ENCODE peak calls at places on chromosomes 5 and 9, in seven cellular contexts. One of them, this sample, is unnamed.

GRCh38 chr9:86946712-86947145 is 577 bp downstream of the GAS1 start:
- DNase-seq in transverse colon: peak
- DNase-seq in AG09309: no peak
- DNase-seq in AG04450: no peak
- DNase-seq in cardiac fibroblast: peak
- DNase-seq in fibroblast of mammary gland: peak
- DNase-seq in fibroblast of pulmonary artery: peak
- DNase-seq in this sample: peak

GRCh38 chr5:136070486-136071285 is 41.9 kb downstream of the TGFBI start:
- DNase-seq in cardiac fibroblast: no peak
- DNase-seq in fibroblast of mammary gland: no peak
- DNase-seq in transverse colon: no peak
- DNase-seq in AG09309: no peak
- DNase-seq in fibroblast of pulmonary artery: peak
- DNase-seq in AG04450: no peak
- DNase-seq in this sample: no peak

GRCh38 chr9:96014078-96014477 is 138.6 kb downstream of the ERCC6L2 start:
- DNase-seq in transverse colon: peak
- DNase-seq in fibroblast of mammary gland: no peak
- DNase-seq in AG04450: no peak
- DNase-seq in fibroblast of pulmonary artery: no peak
- DNase-seq in AG09309: no peak
- DNase-seq in cardiac fibroblast: peak
- DNase-seq in this sample: no peak

GRCh38 chr5:149849280-149849985 is 95.2 kb downstream of the PDE6A start:
- DNase-seq in AG09309: no peak
- DNase-seq in transverse colon: no peak
- DNase-seq in fibroblast of pulmonary artery: no peak
- DNase-seq in fibroblast of mammary gland: no peak
- DNase-seq in AG04450: no peak
- DNase-seq in cardiac fibroblast: no peak
- DNase-seq in this sample: no peak

GRCh38 chr9:130448035-130448624 is 3.4 kb downstream of the ASS1 start:
- DNase-seq in transverse colon: no peak
- DNase-seq in AG04450: peak
- DNase-seq in fibroblast of mammary gland: peak
- DNase-seq in AG09309: no peak
- DNase-seq in cardiac fibroblast: no peak
- DNase-seq in fibroblast of pulmonary artery: peak
- DNase-seq in this sample: peak

GRCh38 chr9:120862452-120862851 is 14.5 kb downstream of the PHF19 start:
- DNase-seq in AG04450: no peak
- DNase-seq in cardiac fibroblast: no peak
- DNase-seq in AG09309: no peak
- DNase-seq in transverse colon: no peak
- DNase-seq in fibroblast of pulmonary artery: no peak
- DNase-seq in fibroblast of mammary gland: no peak
- DNase-seq in this sample: no peak

GRCh38 chr9:89806371-89807100 is 201.7 kb downstream of the GADD45G start:
- DNase-seq in fibroblast of mammary gland: peak
- DNase-seq in transverse colon: no peak
- DNase-seq in fibroblast of pulmonary artery: peak
- DNase-seq in cardiac fibroblast: peak
- DNase-seq in AG09309: no peak
- DNase-seq in AG04450: no peak
- DNase-seq in this sample: no peak

GRCh38 chr9:8284835-8285234 is 485.3 kb upstream of the DMAC1 start:
- DNase-seq in fibroblast of mammary gland: no peak
- DNase-seq in AG09309: no peak
- DNase-seq in cardiac fibroblast: no peak
- DNase-seq in transverse colon: no peak
- DNase-seq in fibroblast of pulmonary artery: no peak
- DNase-seq in AG04450: no peak
- DNase-seq in this sample: no peak

GRCh38 chr5:140295414-140295813 is 7.5 kb downstream of the PFDN1 start:
- DNase-seq in AG09309: peak
- DNase-seq in fibroblast of pulmonary artery: peak
- DNase-seq in cardiac fibroblast: peak
- DNase-seq in fibroblast of mammary gland: peak
- DNase-seq in AG04450: peak
- DNase-seq in transverse colon: peak
- DNase-seq in this sample: peak

GRCh38 chr5:10750909-10751308 is 10.1 kb downstream of the DAP start:
- DNase-seq in AG09309: no peak
- DNase-seq in fibroblast of pulmonary artery: no peak
- DNase-seq in AG04450: no peak
- DNase-seq in cardiac fibroblast: no peak
- DNase-seq in fibroblast of mammary gland: no peak
- DNase-seq in transverse colon: no peak
- DNase-seq in this sample: no peak

GRCh38 chr9:16150938-16151650 is 598.3 kb downstream of the CCDC171 start:
- DNase-seq in AG04450: no peak
- DNase-seq in fibroblast of pulmonary artery: no peak
- DNase-seq in AG09309: no peak
- DNase-seq in cardiac fibroblast: no peak
- DNase-seq in transverse colon: no peak
- DNase-seq in fibroblast of mammary gland: no peak
- DNase-seq in this sample: no peak

GRCh38 chr5:172362755-172363154 is 79.2 kb upstream of the UBTD2 start:
- DNase-seq in fibroblast of mammary gland: peak
- DNase-seq in transverse colon: no peak
- DNase-seq in AG09309: no peak
- DNase-seq in AG04450: no peak
- DNase-seq in cardiac fibroblast: peak
- DNase-seq in fibroblast of pulmonary artery: peak
- DNase-seq in this sample: no peak

GRCh38 chr5:75558972-75559632 is 47.4 kb downstream of the POLK start:
- DNase-seq in fibroblast of pulmonary artery: peak
- DNase-seq in AG09309: peak
- DNase-seq in cardiac fibroblast: peak
- DNase-seq in transverse colon: no peak
- DNase-seq in AG04450: no peak
- DNase-seq in fibroblast of mammary gland: peak
- DNase-seq in this sample: no peak

GRCh38 chr5:111223790-111224560 is at the start of gene CAMK4:
- DNase-seq in AG04450: peak
- DNase-seq in transverse colon: peak
- DNase-seq in fibroblast of mammary gland: peak
- DNase-seq in cardiac fibroblast: peak
- DNase-seq in AG09309: peak
- DNase-seq in fibroblast of pulmonary artery: peak
- DNase-seq in this sample: peak

GRCh38 chr9:28264368-28264767 is 691.1 kb upstream of the C9orf72 start:
- DNase-seq in cardiac fibroblast: peak
- DNase-seq in AG04450: no peak
- DNase-seq in fibroblast of mammary gland: peak
- DNase-seq in fibroblast of pulmonary artery: peak
- DNase-seq in AG09309: no peak
- DNase-seq in transverse colon: no peak
- DNase-seq in this sample: peak

GRCh38 chr9:32886021-32886420 is 102.7 kb downstream of the TMEM215 start:
- DNase-seq in cardiac fibroblast: no peak
- DNase-seq in fibroblast of mammary gland: peak
- DNase-seq in fibroblast of pulmonary artery: no peak
- DNase-seq in AG09309: no peak
- DNase-seq in transverse colon: no peak
- DNase-seq in AG04450: no peak
- DNase-seq in this sample: no peak

GRCh38 chr9:124899845-124900244 is 37.9 kb downstream of the ARPC5L start:
- DNase-seq in fibroblast of pulmonary artery: no peak
- DNase-seq in AG09309: no peak
- DNase-seq in fibroblast of mammary gland: no peak
- DNase-seq in cardiac fibroblast: no peak
- DNase-seq in AG04450: no peak
- DNase-seq in transverse colon: no peak
- DNase-seq in this sample: no peak

GRCh38 chr5:168471785-168472184 is 14.5 kb upstream of the RARS1 start:
- DNase-seq in fibroblast of mammary gland: peak
- DNase-seq in cardiac fibroblast: peak
- DNase-seq in AG04450: no peak
- DNase-seq in transverse colon: no peak
- DNase-seq in AG09309: no peak
- DNase-seq in fibroblast of pulmonary artery: no peak
- DNase-seq in this sample: no peak

GRCh38 chr9:5799314-5799713 is 33.6 kb downstream of the ERMP1 start:
- DNase-seq in AG04450: peak
- DNase-seq in fibroblast of pulmonary artery: peak
- DNase-seq in cardiac fibroblast: peak
- DNase-seq in transverse colon: no peak
- DNase-seq in AG09309: peak
- DNase-seq in fibroblast of mammary gland: peak
- DNase-seq in this sample: no peak

GRCh38 chr5:11904270-11904906 is at the start of gene CTNND2:
- DNase-seq in AG04450: no peak
- DNase-seq in fibroblast of pulmonary artery: no peak
- DNase-seq in AG09309: no peak
- DNase-seq in fibroblast of mammary gland: no peak
- DNase-seq in transverse colon: no peak
- DNase-seq in cardiac fibroblast: peak
- DNase-seq in this sample: no peak

GRCh38 chr5:41951224-41951623 is 26.1 kb downstream of the FBXO4 start:
- DNase-seq in AG04450: no peak
- DNase-seq in transverse colon: no peak
- DNase-seq in fibroblast of pulmonary artery: no peak
- DNase-seq in cardiac fibroblast: no peak
- DNase-seq in AG09309: no peak
- DNase-seq in fibroblast of mammary gland: no peak
- DNase-seq in this sample: no peak

GRCh38 chr5:1509346-1510085 is 14.2 kb downstream of the LPCAT1 start:
- DNase-seq in fibroblast of pulmonary artery: no peak
- DNase-seq in AG04450: no peak
- DNase-seq in cardiac fibroblast: no peak
- DNase-seq in transverse colon: no peak
- DNase-seq in AG09309: no peak
- DNase-seq in fibroblast of mammary gland: no peak
- DNase-seq in this sample: no peak

GRCh38 chr5:44875661-44876250 is 67.0 kb downstream of the MRPS30 start:
- DNase-seq in AG09309: no peak
- DNase-seq in fibroblast of mammary gland: peak
- DNase-seq in AG04450: peak
- DNase-seq in fibroblast of pulmonary artery: no peak
- DNase-seq in transverse colon: no peak
- DNase-seq in cardiac fibroblast: peak
- DNase-seq in this sample: no peak

GRCh38 chr5:176639981-176640380 is 7.3 kb upstream of the TSPAN17 start:
- DNase-seq in fibroblast of mammary gland: peak
- DNase-seq in fibroblast of pulmonary artery: peak
- DNase-seq in AG09309: no peak
- DNase-seq in transverse colon: no peak
- DNase-seq in cardiac fibroblast: peak
- DNase-seq in AG04450: no peak
- DNase-seq in this sample: no peak

GRCh38 chr5:36390640-36391039 is 88.9 kb upstream of the RANBP3L start:
- DNase-seq in AG04450: no peak
- DNase-seq in fibroblast of pulmonary artery: no peak
- DNase-seq in transverse colon: no peak
- DNase-seq in cardiac fibroblast: no peak
- DNase-seq in AG09309: no peak
- DNase-seq in fibroblast of mammary gland: no peak
- DNase-seq in this sample: no peak

DNA sequence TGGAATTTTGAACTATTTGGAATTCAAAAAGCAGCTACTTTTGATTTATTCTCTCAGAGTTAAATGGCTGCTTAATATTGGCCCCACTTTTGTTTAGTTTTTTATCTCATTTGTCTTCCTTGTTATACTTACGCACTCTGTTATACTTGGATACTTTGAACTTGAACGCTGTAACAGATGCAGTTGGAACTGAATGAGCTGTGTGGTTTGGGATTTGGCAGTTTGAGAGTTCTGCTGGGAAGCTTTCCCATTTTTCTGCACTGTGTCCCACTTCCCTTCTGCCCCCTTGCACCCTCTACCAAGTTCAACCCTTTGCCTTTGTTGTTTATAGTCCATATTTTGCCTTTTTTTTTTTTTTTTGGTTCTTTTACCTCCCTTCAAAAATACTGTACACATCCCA is 3.8 kb downstream of the RHOBTB3 start:
- DNase-seq in transverse colon: no peak
- DNase-seq in AG04450: peak
- DNase-seq in fibroblast of mammary gland: peak
- DNase-seq in fibroblast of pulmonary artery: peak
- DNase-seq in AG09309: no peak
- DNase-seq in cardiac fibroblast: no peak
- DNase-seq in this sample: no peak
- H3K4me3 ChIP-seq in transverse colon: peak
- H3K4me3 ChIP-seq in AG04450: peak
- H3K4me3 ChIP-seq in fibroblast of mammary gland: peak
- H3K4me3 ChIP-seq in fibroblast of pulmonary artery: peak
- H3K4me3 ChIP-seq in AG09309: no peak
- H3K4me3 ChIP-seq in cardiac fibroblast: peak
- H3K4me3 ChIP-seq in this sample: peak

GRCh38 chr9:14104501-14104900 is 209.4 kb downstream of the NFIB start:
- DNase-seq in fibroblast of pulmonary artery: no peak
- DNase-seq in transverse colon: no peak
- DNase-seq in AG09309: no peak
- DNase-seq in AG04450: no peak
- DNase-seq in fibroblast of mammary gland: no peak
- DNase-seq in cardiac fibroblast: no peak
- DNase-seq in this sample: no peak
- H3K4me3 ChIP-seq in fibroblast of pulmonary artery: no peak
- H3K4me3 ChIP-seq in transverse colon: no peak
- H3K4me3 ChIP-seq in AG09309: no peak
- H3K4me3 ChIP-seq in AG04450: no peak
- H3K4me3 ChIP-seq in fibroblast of mammary gland: no peak
- H3K4me3 ChIP-seq in cardiac fibroblast: no peak
- H3K4me3 ChIP-seq in this sample: no peak

DNA sequence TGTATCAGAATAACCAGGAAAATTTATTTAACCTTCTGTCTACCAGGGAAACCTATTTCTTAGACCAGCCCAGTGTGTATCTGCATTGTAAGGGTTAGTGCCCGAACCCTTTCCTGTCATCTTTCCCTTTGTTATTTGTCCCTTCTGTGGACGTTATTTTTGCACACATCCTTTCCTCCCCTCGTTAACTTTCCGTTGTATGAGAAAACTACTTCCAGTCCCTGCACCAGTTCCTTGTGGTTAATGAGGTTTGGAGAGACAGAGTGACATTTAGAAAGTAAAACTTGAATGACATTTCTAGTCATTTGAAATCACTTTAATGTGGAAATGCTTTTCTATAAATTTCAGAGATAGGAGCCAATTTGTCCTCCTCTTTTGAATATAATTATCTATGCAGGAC is 4.3 kb upstream of the IFNB1 start:
- DNase-seq in fibroblast of pulmonary artery: no peak
- DNase-seq in AG09309: no peak
- DNase-seq in cardiac fibroblast: no peak
- DNase-seq in transverse colon: no peak
- DNase-seq in fibroblast of mammary gland: no peak
- DNase-seq in AG04450: no peak
- DNase-seq in this sample: no peak
- H3K4me3 ChIP-seq in fibroblast of pulmonary artery: no peak
- H3K4me3 ChIP-seq in AG09309: no peak
- H3K4me3 ChIP-seq in cardiac fibroblast: no peak
- H3K4me3 ChIP-seq in transverse colon: no peak
- H3K4me3 ChIP-seq in fibroblast of mammary gland: no peak
- H3K4me3 ChIP-seq in AG04450: no peak
- H3K4me3 ChIP-seq in this sample: no peak

GRCh38 chr9:14692918-14693861 is at the start of gene ZDHHC21:
- DNase-seq in cardiac fibroblast: peak
- DNase-seq in fibroblast of pulmonary artery: peak
- DNase-seq in fibroblast of mammary gland: peak
- DNase-seq in transverse colon: peak
- DNase-seq in AG09309: no peak
- DNase-seq in AG04450: no peak
- DNase-seq in this sample: no peak
- H3K4me3 ChIP-seq in cardiac fibroblast: peak
- H3K4me3 ChIP-seq in fibroblast of pulmonary artery: peak
- H3K4me3 ChIP-seq in fibroblast of mammary gland: peak
- H3K4me3 ChIP-seq in transverse colon: peak
- H3K4me3 ChIP-seq in AG09309: peak
- H3K4me3 ChIP-seq in AG04450: peak
- H3K4me3 ChIP-seq in this sample: peak